ENCODE peak calls at places on chromosome 11, in eight cellular contexts. E is transverse colon, T is endothelial cell of umbilical vein, J is stomach, L is H1, O is spleen, R is esophagus muscularis mucosa, P is breast epithelium. S is an unnamed sample.

GRCh38 chr11:107683807-107684206 is 28.0 kb downstream of the SLN start:
- DNase-seq in R (no peak), P (no peak), O (no peak), J (no peak), E (no peak), L (no peak), T (no peak), S (no peak)

GRCh38 chr11:86180415-86180814 is 64.1 kb upstream of the EED start:
- DNase-seq in R (no peak), P (no peak), E (no peak), J (no peak), O (no peak), L (no peak), T (no peak), S (no peak)

GRCh38 chr11:72257551-72257950 is 13.6 kb upstream of the PHOX2A start:
- DNase-seq in P (no peak), R (no peak), J (no peak), L (no peak), T (no peak), O (no peak), E (no peak), S (no peak)

GRCh38 chr11:73866095-73866579 is 10.5 kb downstream of the COA4 start:
- DNase-seq in J (no peak), T (no peak), O (no peak), P (no peak), R (no peak), E (no peak), L (no peak), S (no peak)

GRCh38 chr11:46485852-46486443 is 94.4 kb upstream of the CHRM4 start:
- DNase-seq in E (no peak), O (no peak), J (no peak), P (no peak), T (no peak), R (no peak), L (no peak), S (no peak)

GRCh38 chr11:2770556-2771301 is 70.9 kb upstream of the KCNQ1OT1 start:
- DNase-seq in L (no peak), J (peak; percentile 23), P (peak; percentile 46), E (no peak), R (peak; percentile 12), T (no peak), O (peak; percentile 60), S (peak; percentile 58)

GRCh38 chr11:83871013-83871412 is 584.8 kb upstream of the CCDC90B start:
- DNase-seq in P (no peak), L (no peak), O (no peak), E (no peak), T (no peak), J (no peak), R (no peak), S (no peak)

GRCh38 chr11:69452589-69452988 is 28.9 kb upstream of the LINC01488 start:
- DNase-seq in E (no peak), J (no peak), R (no peak), P (no peak), L (no peak), O (no peak), T (no peak), S (no peak)

GRCh38 chr11:36391062-36391461 is 95.0 kb downstream of the PRR5L start:
- DNase-seq in J (no peak), L (no peak), E (no peak), T (no peak), P (no peak), O (no peak), R (no peak), S (no peak)

GRCh38 chr11:19506803-19507466 is 205.7 kb upstream of the NAV2 start:
- DNase-seq in J (no peak), T (no peak), E (no peak), R (no peak), O (no peak), L (no peak), P (no peak), S (no peak)

GRCh38 chr11:69658606-69659450 is 16.3 kb downstream of the LTO1 start:
- DNase-seq in P (no peak), R (no peak), O (peak; percentile 57), J (no peak), L (no peak), T (no peak), E (no peak), S (no peak)

GRCh38 chr11:19931768-19932369 is 219.2 kb downstream of the NAV2 start:
- DNase-seq in O (no peak), T (no peak), J (no peak), P (no peak), R (no peak), E (no peak), L (no peak), S (no peak)

GRCh38 chr11:99015634-99016454 is 4.9 kb upstream of the CNTN5 start:
- DNase-seq in E (no peak), R (no peak), J (no peak), P (no peak), L (no peak), T (peak; percentile 38), O (no peak), S (no peak)

GRCh38 chr11:114896594-114896993 is 218.3 kb downstream of the NXPE2 start:
- DNase-seq in T (no peak), L (no peak), E (no peak), O (no peak), P (no peak), R (peak; percentile 64), J (no peak), S (no peak)

GRCh38 chr11:12287374-12288211 is 89.8 kb upstream of the PARVA start:
- DNase-seq in P (no peak), L (peak; percentile 57), R (peak; percentile 91), J (peak; percentile 26), O (no peak), T (peak; percentile 95), E (peak; percentile 48), S (peak; percentile 93)

GRCh38 chr11:76658231-76658630 is 12.3 kb downstream of the LRRC32 start:
- DNase-seq in T (no peak), R (no peak), L (no peak), O (peak; percentile 40), E (peak; percentile 3), P (peak; percentile 7), J (no peak), S (peak; percentile 10)

GRCh38 chr11:103624708-103625623 is 411.5 kb upstream of the DDI1 start:
- DNase-seq in T (peak; percentile 99), J (no peak), R (no peak), P (no peak), E (no peak), L (no peak), O (no peak), S (no peak)

GRCh38 chr11:10263929-10264328 is 30.1 kb downstream of the SBF2 start:
- DNase-seq in J (no peak), P (no peak), T (no peak), L (no peak), R (no peak), O (no peak), E (no peak), S (no peak)

DNA sequence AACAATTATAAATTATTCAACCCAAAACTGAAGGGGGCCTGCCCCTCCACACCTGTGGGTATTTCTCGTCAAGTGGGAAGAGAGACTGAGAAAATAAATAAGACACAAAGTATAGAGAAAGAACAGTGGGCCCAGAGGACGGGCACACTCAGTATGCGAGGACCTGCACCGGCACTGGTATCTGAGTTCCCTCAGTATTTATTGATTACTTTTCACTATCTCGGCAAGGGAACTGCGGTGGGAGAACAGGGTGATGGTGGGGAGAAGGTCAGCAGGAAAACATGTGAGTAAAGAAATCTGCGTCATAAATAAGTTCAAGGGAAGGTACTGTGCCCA is 3.2 kb downstream of the C11orf54 start:
- DNase-seq in P (no peak), J (no peak), L (no peak), T (no peak), R (no peak), E (no peak), O (no peak), S (no peak)
- TF ChIP-seq POLR2AphosphoS5 in P (no peak), J (no peak), L (no peak), T (no peak), R (no peak), E (no peak), O (no peak), S (no peak)

GRCh38 chr11:125350206-125351044 is 145.6 kb downstream of the FEZ1 start:
- DNase-seq in R (no peak), J (no peak), O (peak; percentile 44), E (no peak), L (no peak), P (no peak), T (no peak), S (no peak)
- H3K4me3 ChIP-seq in R (no peak overlapping the region), J (no peak overlapping the region), O (no peak overlapping the region), E (no peak overlapping the region), L (no peak overlapping the region), P (no peak overlapping the region), T (no peak overlapping the region), S (no peak overlapping the region)

GRCh38 chr11:14357843-14358728 is 897 bp downstream of the RRAS2 start:
- DNase-seq in L (no peak), O (peak; percentile 86), J (peak; percentile 63), R (no peak), P (no peak), T (peak; percentile 65), E (peak; percentile 73), S (peak; percentile 73)
- TF ChIP-seq POLR2AphosphoS5 in L (no peak), O (peak; percentile 72), J (peak; percentile 13), R (peak; percentile 25), P (no peak), T (peak; percentile 65), E (no peak), S (no peak)

GRCh38 chr11:128727320-128727719 is 33.4 kb downstream of the FLI1 start:
- DNase-seq in T (peak; percentile 51), L (no peak), R (no peak), J (no peak), P (no peak), E (no peak), O (no peak), S (no peak)
- H3K4me3 ChIP-seq in T (no peak overlapping the region), L (no peak overlapping the region), R (no peak overlapping the region), J (no peak overlapping the region), P (no peak overlapping the region), E (no peak overlapping the region), O (no peak overlapping the region), S (no peak overlapping the region)

GRCh38 chr11:82810738-82811137 is 77.1 kb upstream of the FAM181B start:
- DNase-seq in J (no peak), T (no peak), R (no peak), P (no peak), L (no peak), O (no peak), E (no peak), S (no peak)
- TF ChIP-seq POLR2AphosphoS5 in J (no peak), T (no peak), R (no peak), P (no peak), L (no peak), O (no peak), E (no peak), S (no peak)

DNA sequence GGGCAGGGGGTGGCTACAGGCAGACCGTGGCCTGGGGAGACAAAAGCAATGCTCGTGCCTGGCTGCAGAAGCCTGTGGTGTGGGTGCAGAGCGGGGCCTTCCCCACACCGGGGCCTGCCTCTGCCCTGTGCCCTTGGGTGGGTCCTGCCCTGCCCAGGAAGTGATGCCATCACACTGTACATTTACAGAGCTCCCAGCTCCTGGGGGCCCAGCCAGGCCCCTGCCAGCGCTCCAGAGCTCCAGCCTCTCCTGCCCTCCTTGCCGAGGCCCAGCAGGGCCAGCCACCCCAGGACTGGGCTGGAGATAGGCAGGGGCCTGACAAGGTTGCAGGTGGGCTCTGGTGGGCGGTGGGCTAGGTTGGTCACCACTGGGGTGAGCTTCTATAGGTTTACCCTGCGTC is 40.2 kb downstream of the MUC5B start:
- DNase-seq in J (no peak), T (no peak), P (no peak), L (no peak), R (no peak), E (peak; percentile 58), O (peak; percentile 83), S (no peak)
- H3K4me3 ChIP-seq in J (peak overlapping the region; percentile 54), T (peak overlapping the region; percentile 5), P (peak overlapping the region; percentile 40), L (peak overlapping the region; percentile 11), R (peak overlapping the region; percentile 51), E (peak overlapping the region; percentile 55), O (no peak overlapping the region), S (peak overlapping the region; percentile 50)

GRCh38 chr11:66294626-66295620 is 3.2 kb downstream of the TMEM151A start:
- DNase-seq in R (no peak), J (no peak), E (no peak), O (no peak), P (no peak), T (no peak), L (no peak), S (no peak)
- TF ChIP-seq POLR2AphosphoS5 in R (no peak), J (no peak), E (no peak), O (no peak), P (no peak), T (no peak), L (no peak), S (no peak)

S was measured in sigmoid colon.